ENCODE peak calls at places on chromosomes 1 and 21, in four cellular contexts. One of them, this sample, is unnamed.

GRCh38 chr1:9687876-9688582 is 36.5 kb downstream of the PIK3CD start:
- DNase-seq in GM12878: no peak
- DNase-seq in K562: peak
- DNase-seq in HepG2: no peak
- DNase-seq in this sample: peak

GRCh38 chr1:19179597-19180271 is 30.3 kb downstream of the UBR4 start:
- DNase-seq in GM12878: no peak
- DNase-seq in K562: peak
- DNase-seq in HepG2: peak
- DNase-seq in this sample: no peak

GRCh38 chr1:19310720-19311502 is 1.0 kb downstream of the AKR7A2 start:
- DNase-seq in GM12878: no peak
- DNase-seq in K562: peak
- DNase-seq in HepG2: peak
- DNase-seq in this sample: no peak

GRCh38 chr1:46490603-46491499 is 1.2 kb downstream of the DMBX1 start:
- DNase-seq in GM12878: no peak
- DNase-seq in K562: no peak
- DNase-seq in HepG2: no peak
- DNase-seq in this sample: no peak

GRCh38 chr21:45533731-45534571 is 8.3 kb downstream of the SLC19A1 start:
- DNase-seq in GM12878: no peak
- DNase-seq in K562: no peak
- DNase-seq in HepG2: no peak
- DNase-seq in this sample: peak

GRCh38 chr1:12001249-12001917 is 17.9 kb upstream of the MIIP start:
- DNase-seq in GM12878: no peak
- DNase-seq in K562: peak
- DNase-seq in HepG2: peak
- DNase-seq in this sample: peak

GRCh38 chr1:115006191-115006590 is 23.4 kb upstream of the TSHB start:
- DNase-seq in GM12878: no peak
- DNase-seq in K562: no peak
- DNase-seq in HepG2: no peak
- DNase-seq in this sample: no peak

GRCh38 chr1:14662116-14662515 is 63.6 kb downstream of the KAZN start:
- DNase-seq in GM12878: no peak
- DNase-seq in K562: no peak
- DNase-seq in HepG2: no peak
- DNase-seq in this sample: no peak

GRCh38 chr1:78367700-78368099 is 123.1 kb upstream of the PTGFR start:
- DNase-seq in GM12878: no peak
- DNase-seq in K562: no peak
- DNase-seq in HepG2: no peak
- DNase-seq in this sample: no peak

GRCh38 chr1:156371553-156372264 is 2.7 kb downstream of the RHBG start:
- DNase-seq in GM12878: no peak
- DNase-seq in K562: peak
- DNase-seq in HepG2: peak
- DNase-seq in this sample: no peak

GRCh38 chr1:145805057-145805456 is 18.8 kb downstream of the RNF115 start:
- DNase-seq in GM12878: no peak
- DNase-seq in K562: no peak
- DNase-seq in HepG2: no peak
- DNase-seq in this sample: no peak

DNA sequence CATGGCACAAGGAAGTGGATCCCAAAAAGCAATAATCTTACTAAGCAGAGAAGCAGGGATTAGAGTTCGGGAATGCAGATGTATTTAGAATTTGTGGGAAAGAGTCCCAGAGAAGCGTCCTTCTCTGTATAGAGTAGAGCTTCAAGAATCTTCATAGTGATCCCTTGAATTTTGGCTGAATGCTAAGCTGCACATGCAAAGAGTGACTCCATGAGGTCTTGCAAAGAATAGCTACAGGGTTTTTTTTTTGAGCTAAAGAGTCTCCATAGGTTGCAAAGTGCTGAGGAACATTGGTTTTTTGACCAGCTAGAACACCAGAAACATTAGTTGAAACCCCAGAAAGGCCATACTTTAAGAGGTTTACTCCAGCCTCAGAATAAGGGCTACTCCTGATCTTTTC is 206.7 kb downstream of the CTH start:
- DNase-seq in GM12878: no peak
- DNase-seq in K562: no peak
- DNase-seq in HepG2: no peak
- DNase-seq in this sample: no peak
- TF ChIP-seq CTCF in GM12878: no peak
- TF ChIP-seq CTCF in K562: peak
- TF ChIP-seq CTCF in HepG2: no peak
- TF ChIP-seq CTCF in this sample: no peak

DNA sequence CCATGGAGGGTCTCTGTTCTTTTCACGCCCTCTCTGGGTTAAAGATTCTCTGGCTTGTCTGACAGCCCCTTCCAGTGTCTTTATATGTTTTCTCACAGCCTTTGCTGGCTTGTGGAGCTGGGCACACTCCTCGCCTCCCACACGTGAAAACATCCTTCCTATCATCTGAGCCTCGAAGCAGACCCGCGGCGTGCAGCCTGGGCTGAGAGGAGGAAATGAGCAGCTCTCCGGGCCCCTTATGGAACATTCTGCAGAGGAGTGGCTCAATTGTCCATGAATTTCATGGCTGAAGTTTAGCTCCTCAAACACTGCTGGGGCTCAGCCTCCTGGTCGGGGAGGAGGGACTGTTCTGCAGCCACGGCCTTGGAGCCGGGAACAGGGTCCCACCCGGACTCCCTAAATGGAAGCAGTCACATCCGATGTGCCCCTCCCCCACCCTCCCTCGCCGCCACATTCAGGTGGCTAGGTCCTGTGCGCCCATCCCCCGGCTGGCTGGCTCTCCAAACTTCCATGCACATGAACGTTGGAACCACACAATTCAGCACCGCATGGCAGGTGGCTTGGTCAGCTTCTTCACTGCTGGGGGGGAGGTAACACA is 15.1 kb upstream of the PDE9A start:
- DNase-seq in GM12878: no peak
- DNase-seq in K562: no peak
- DNase-seq in HepG2: no peak
- DNase-seq in this sample: no peak
- TF ChIP-seq CBFB in GM12878: no peak
- TF ChIP-seq CBFB in K562: no peak
- TF ChIP-seq CBFB in HepG2: no peak
- TF ChIP-seq CBFB in this sample: no peak

GRCh38 chr1:64312431-64312830 is 109.0 kb downstream of the UBE2U start:
- DNase-seq in GM12878: no peak
- DNase-seq in K562: no peak
- DNase-seq in HepG2: no peak
- DNase-seq in this sample: no peak

GRCh38 chr1:64315402-64315801 is 112.0 kb downstream of the UBE2U start:
- DNase-seq in GM12878: no peak
- DNase-seq in K562: no peak
- DNase-seq in HepG2: no peak
- DNase-seq in this sample: no peak

GRCh38 chr1:64308856-64309255 is 105.4 kb downstream of the UBE2U start:
- DNase-seq in GM12878: no peak
- DNase-seq in K562: no peak
- DNase-seq in HepG2: no peak
- DNase-seq in this sample: no peak

GRCh38 chr1:64304744-64305143 is 101.3 kb downstream of the UBE2U start:
- DNase-seq in GM12878: no peak
- DNase-seq in K562: no peak
- DNase-seq in HepG2: no peak
- DNase-seq in this sample: no peak

DNA sequence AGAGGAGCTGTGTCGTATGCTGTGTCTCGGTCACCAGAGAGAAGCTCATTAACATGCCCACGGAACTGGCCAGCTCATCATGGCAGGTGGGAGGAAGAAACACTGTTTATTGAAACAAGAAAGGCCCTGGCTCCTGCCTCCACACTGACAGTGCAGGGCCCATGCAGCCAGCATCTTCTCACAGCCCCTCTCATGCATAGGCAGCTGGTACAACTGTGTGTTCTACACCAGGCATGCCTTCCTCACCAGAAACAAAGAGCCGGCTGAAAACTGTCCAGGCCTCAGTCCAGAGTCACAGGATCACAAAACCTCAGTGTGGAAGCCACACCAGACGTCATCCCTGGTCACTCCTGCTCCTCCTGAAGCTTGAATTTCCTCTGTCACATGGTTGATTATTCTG is 106.0 kb downstream of the UBE2U start:
- DNase-seq in GM12878: no peak
- DNase-seq in K562: no peak
- DNase-seq in HepG2: no peak
- DNase-seq in this sample: no peak
- TF ChIP-seq ETV6 in GM12878: no peak
- TF ChIP-seq ETV6 in K562: no peak
- TF ChIP-seq ETV6 in HepG2: no peak
- TF ChIP-seq ETV6 in this sample: no peak

GRCh38 chr1:201171063-201172036 is 17.1 kb upstream of the TMEM9 start:
- DNase-seq in GM12878: no peak
- DNase-seq in K562: peak
- DNase-seq in HepG2: peak
- DNase-seq in this sample: peak
- TF ChIP-seq CTCF in GM12878: peak
- TF ChIP-seq CTCF in K562: no peak
- TF ChIP-seq CTCF in HepG2: peak
- TF ChIP-seq CTCF in this sample: no peak

DNA sequence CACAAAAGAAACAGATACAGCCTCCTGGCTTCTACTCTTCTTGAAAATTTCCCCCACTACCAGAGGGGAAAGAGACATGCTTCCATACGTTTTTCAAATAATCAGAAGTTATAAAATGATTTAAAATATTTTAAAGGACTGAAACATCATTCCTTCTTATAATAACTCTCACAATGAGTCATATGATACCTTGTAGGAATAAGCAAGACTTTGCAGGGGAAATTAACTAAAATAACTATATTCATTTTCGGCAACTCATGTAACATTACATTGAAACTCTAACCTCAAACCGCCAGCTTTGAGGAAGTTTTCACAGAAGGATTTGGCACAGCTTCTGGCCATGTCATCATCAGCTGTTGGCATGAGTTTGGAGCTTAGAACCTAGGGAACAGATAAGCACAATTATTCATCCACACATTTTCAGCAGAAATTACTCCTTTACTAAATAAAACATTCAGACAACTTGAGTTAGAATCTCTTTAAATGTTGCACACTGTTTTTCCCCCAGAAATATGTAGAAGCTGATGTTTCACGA is 85.9 kb downstream of the USP24 start:
- DNase-seq in GM12878: no peak
- DNase-seq in K562: no peak
- DNase-seq in HepG2: no peak
- DNase-seq in this sample: no peak
- TF ChIP-seq CBFB in GM12878: no peak
- TF ChIP-seq CBFB in K562: no peak
- TF ChIP-seq CBFB in HepG2: no peak
- TF ChIP-seq CBFB in this sample: no peak

GRCh38 chr1:29707796-29708195 is 471.5 kb downstream of the PTPRU start:
- DNase-seq in GM12878: no peak
- DNase-seq in K562: no peak
- DNase-seq in HepG2: no peak
- DNase-seq in this sample: no peak
- TF ChIP-seq ETV6 in GM12878: no peak
- TF ChIP-seq ETV6 in K562: no peak
- TF ChIP-seq ETV6 in HepG2: no peak
- TF ChIP-seq ETV6 in this sample: no peak

DNA sequence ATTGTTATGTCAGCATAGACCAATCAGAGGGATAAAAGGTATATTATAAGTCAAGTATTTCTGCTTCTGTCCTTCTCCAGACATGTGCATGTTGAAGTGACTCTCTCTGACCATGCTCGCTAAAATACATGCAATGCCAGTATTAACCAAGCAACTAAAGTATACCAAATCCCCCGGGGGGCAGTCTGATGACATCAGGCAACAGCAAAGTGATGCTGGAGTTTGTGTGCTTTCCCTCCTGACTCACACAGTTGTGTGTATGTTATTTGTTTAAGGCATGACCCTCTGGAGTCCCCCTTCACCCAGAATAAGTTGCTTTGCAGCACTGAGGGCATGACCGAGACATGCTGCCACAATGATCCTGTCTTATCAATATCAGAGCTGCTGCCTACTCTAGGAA is 2.1 kb downstream of the BRINP2 start:
- DNase-seq in GM12878: no peak
- DNase-seq in K562: no peak
- DNase-seq in HepG2: no peak
- DNase-seq in this sample: no peak
- TF ChIP-seq CTCF in GM12878: no peak
- TF ChIP-seq CTCF in K562: no peak
- TF ChIP-seq CTCF in HepG2: no peak
- TF ChIP-seq CTCF in this sample: no peak

GRCh38 chr1:240092301-240093119 is 827 bp downstream of the FMN2 start:
- DNase-seq in GM12878: no peak
- DNase-seq in K562: no peak
- DNase-seq in HepG2: no peak
- DNase-seq in this sample: peak
- TF ChIP-seq CBFB in GM12878: no peak
- TF ChIP-seq CBFB in K562: no peak
- TF ChIP-seq CBFB in HepG2: no peak
- TF ChIP-seq CBFB in this sample: peak